ENCODE peak calls at places on chromosome 7, in four cellular contexts. S is WTC11, M is K562, V is HepG2. K is an unnamed sample.

GRCh38 chr7:109879429-109879828 is 1211.5 kb upstream of the LRRN3 start:
- DNase-seq in S (no peak), M (no peak), V (no peak), K (no peak)

GRCh38 chr7:85039196-85039923 is 147.5 kb downstream of the SEMA3D start:
- DNase-seq in S (no peak), M (no peak), V (no peak), K (no peak)

GRCh38 chr7:33719059-33719581 is 186.2 kb upstream of the BMPER start:
- DNase-seq in S (no peak), M (no peak), V (no peak), K (no peak)

GRCh38 chr7:142602756-142603155 is 146.5 kb upstream of the PRSS1 start:
- DNase-seq in S (no peak), M (no peak), V (no peak), K (no peak)

GRCh38 chr7:3451696-3452095 is 150.6 kb downstream of the SDK1 start:
- DNase-seq in S (no peak), M (no peak), V (no peak), K (no peak)

GRCh38 chr7:123637203-123637602 is 18.5 kb upstream of the LMOD2 start:
- DNase-seq in S (no peak), M (no peak), V (no peak), K (no peak)

GRCh38 chr7:83876593-83876992 is 227.7 kb upstream of the SEMA3E start:
- DNase-seq in S (no peak), M (no peak), V (no peak), K (no peak)

GRCh38 chr7:27967639-27968038 is 213.0 kb downstream of the JAZF1 start:
- DNase-seq in S (no peak), M (no peak), V (no peak), K (no peak)

GRCh38 chr7:159030490-159031134 is 114.1 kb downstream of the VIPR2 start:
- DNase-seq in S (peak), M (peak), V (peak), K (peak)

GRCh38 chr7:134669845-134670373 is 23.3 kb downstream of the BPGM start:
- DNase-seq in S (no peak), M (peak), V (no peak), K (no peak)

GRCh38 chr7:27647052-27647451 is 15.6 kb downstream of the HIBADH start:
- DNase-seq in S (no peak), M (no peak), V (no peak), K (no peak)

GRCh38 chr7:127907110-127907509 is 124.1 kb downstream of the LRRC4 start:
- DNase-seq in S (no peak), M (no peak), V (no peak), K (no peak)

GRCh38 chr7:133854739-133855138 is 272.4 kb upstream of the LRGUK start:
- DNase-seq in S (no peak), M (peak), V (peak), K (no peak)

GRCh38 chr7:16742547-16742946 is 11.0 kb upstream of the TSPAN13 start:
- DNase-seq in S (no peak), M (peak), V (no peak), K (no peak)

GRCh38 chr7:47873767-47874166 is 74.5 kb downstream of the PKD1L1 start:
- DNase-seq in S (no peak), M (no peak), V (no peak), K (no peak)

GRCh38 chr7:78130443-78131200 is 332.0 kb downstream of the PHTF2 start:
- DNase-seq in S (no peak), M (no peak), V (no peak), K (no peak)

GRCh38 chr7:16915405-16915804 is 33.6 kb upstream of the AGR3 start:
- DNase-seq in S (no peak), M (no peak), V (no peak), K (no peak)

GRCh38 chr7:41830271-41830670 is 127.4 kb upstream of the INHBA start:
- DNase-seq in S (no peak), M (no peak), V (no peak), K (no peak)

GRCh38 chr7:102424787-102425218 is 8.6 kb upstream of the ORAI2 start:
- DNase-seq in S (no peak), M (no peak), V (no peak), K (no peak)

GRCh38 chr7:103803631-103804030 is 185.8 kb downstream of the RELN start:
- DNase-seq in S (no peak), M (no peak), V (no peak), K (no peak)

GRCh38 chr7:128177768-128178550 is 63.1 kb upstream of the LEP start:
- DNase-seq in S (no peak), M (no peak), V (no peak), K (no peak)

GRCh38 chr7:18829518-18830252 is 287.8 kb downstream of the TWIST1 start:
- DNase-seq in S (no peak), M (no peak), V (no peak), K (no peak)

GRCh38 chr7:102421706-102422105 is 11.7 kb upstream of the ORAI2 start:
- DNase-seq in S (no peak), M (no peak), V (no peak), K (no peak)

GRCh38 chr7:36923831-36924555 is 199.7 kb upstream of the AOAH start:
- DNase-seq in S (no peak), M (no peak), V (no peak), K (no peak)

GRCh38 chr7:141071260-141071854 is 2.5 kb upstream of the TMEM178B start:
- DNase-seq in S (peak), M (peak), V (peak), K (peak)

GRCh38 chr7:1845536-1846311 is 175.6 kb downstream of the ELFN1 start:
- DNase-seq in S (no peak), M (no peak), V (no peak), K (no peak)

GRCh38 chr7:117066668-117067067 is 113.4 kb downstream of the ST7 start:
- DNase-seq in S (no peak), M (no peak), V (no peak), K (no peak)

GRCh38 chr7:1667566-1668485 is 2.3 kb upstream of the ELFN1 start:
- DNase-seq in S (peak), M (no peak), V (no peak), K (no peak)

GRCh38 chr7:114575098-114575497 is 160.5 kb downstream of the FOXP2 start:
- DNase-seq in S (no peak), M (no peak), V (no peak), K (no peak)

GRCh38 chr7:100430450-100431285 is 1.0 kb downstream of the MEPCE start:
- DNase-seq in S (peak), M (peak), V (no peak), K (no peak)

GRCh38 chr7:15424468-15424867 is 137.3 kb downstream of the AGMO start:
- DNase-seq in S (no peak), M (no peak), V (no peak), K (no peak)

GRCh38 chr7:85529197-85529596 is 342.3 kb upstream of the SEMA3D start:
- DNase-seq in S (no peak), M (no peak), V (no peak), K (no peak)

GRCh38 chr7:33900501-33900900 is 4.8 kb upstream of the BMPER start:
- DNase-seq in S (no peak), M (no peak), V (no peak), K (no peak)

DNA sequence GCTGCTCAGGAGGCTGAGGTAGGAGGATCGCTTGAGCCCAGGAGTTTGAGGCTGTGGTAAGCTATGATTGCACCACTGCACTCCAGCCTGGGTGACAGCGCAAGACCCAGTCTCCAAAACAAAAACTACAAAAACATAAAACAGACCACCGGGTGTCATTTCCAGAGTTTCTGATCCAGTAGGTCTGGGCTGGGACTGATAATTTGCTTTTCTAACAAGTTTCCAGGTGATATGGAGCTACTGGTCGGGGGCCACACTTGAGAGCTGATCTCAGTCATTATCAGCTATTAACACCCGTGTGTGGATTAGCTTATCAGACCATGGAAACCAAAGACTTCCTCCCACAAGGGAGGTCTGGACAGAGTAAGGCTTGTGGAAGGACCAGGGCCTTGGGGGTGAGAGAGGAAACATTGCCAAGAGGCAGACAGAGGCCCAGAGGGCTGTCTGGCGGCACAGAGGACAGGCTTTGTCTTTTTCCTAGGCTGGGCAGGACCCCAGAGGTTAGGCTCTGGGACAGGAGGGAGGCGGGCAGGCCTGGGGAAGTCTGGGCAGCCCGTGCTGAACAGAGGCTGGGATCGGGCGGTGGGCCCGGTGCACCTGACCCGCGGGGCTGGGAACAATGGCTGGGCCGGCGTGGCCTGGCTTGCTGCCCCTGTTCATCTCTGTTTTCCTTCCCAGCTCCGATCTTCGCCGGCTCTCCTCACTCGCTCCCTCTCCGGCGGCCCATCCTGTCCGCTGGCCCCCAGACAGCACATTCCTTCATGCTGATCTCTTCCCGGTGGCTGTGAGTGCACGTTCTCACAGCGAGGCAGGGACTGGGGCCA is 25.2 kb downstream of the TMEM270 start:
- DNase-seq in S (no peak), M (peak), V (no peak), K (no peak)
- TF ChIP-seq SP1 in S (no peak), M (peak), V (no peak), K (no peak)

GRCh38 chr7:11251436-11251835 is 277.8 kb downstream of the PHF14 start:
- DNase-seq in S (no peak), M (no peak), V (no peak), K (no peak)

GRCh38 chr7:11256501-11256900 is 282.8 kb downstream of the PHF14 start:
- DNase-seq in S (no peak), M (no peak), V (no peak), K (no peak)

GRCh38 chr7:11247545-11247944 is 273.9 kb downstream of the PHF14 start:
- DNase-seq in S (no peak), M (no peak), V (no peak), K (no peak)

GRCh38 chr7:11252705-11253272 is 279.1 kb downstream of the PHF14 start:
- DNase-seq in S (no peak), M (no peak), V (no peak), K (no peak)

GRCh38 chr7:11252011-11252607 is 278.4 kb downstream of the PHF14 start:
- DNase-seq in S (no peak), M (no peak), V (no peak), K (no peak)
- TF ChIP-seq ELF4 in S (no peak), M (no peak), V (no peak), K (no peak)

DNA sequence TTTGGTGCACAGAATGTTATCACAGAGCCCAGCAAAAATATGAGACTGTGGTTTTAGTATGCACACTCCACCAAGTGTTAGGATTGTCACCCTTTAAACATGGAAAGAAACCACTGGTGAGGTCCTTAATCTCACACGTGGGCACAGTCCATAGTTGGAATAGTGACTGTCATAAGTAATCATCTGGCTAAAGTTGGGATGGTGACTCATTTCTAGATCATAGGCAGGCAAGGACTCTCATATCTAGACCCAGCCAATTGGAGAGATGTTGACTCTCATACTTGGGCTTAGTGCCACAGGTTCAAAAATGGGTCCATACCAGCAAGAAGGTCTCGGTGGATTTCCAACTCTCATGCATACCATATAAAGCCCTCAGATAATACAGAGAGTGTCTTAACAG is 39.6 kb upstream of the ZNF680 start:
- DNase-seq in S (no peak), M (no peak), V (no peak), K (no peak)
- TF ChIP-seq SP1 in S (no peak), M (no peak), V (no peak), K (no peak)

DNA sequence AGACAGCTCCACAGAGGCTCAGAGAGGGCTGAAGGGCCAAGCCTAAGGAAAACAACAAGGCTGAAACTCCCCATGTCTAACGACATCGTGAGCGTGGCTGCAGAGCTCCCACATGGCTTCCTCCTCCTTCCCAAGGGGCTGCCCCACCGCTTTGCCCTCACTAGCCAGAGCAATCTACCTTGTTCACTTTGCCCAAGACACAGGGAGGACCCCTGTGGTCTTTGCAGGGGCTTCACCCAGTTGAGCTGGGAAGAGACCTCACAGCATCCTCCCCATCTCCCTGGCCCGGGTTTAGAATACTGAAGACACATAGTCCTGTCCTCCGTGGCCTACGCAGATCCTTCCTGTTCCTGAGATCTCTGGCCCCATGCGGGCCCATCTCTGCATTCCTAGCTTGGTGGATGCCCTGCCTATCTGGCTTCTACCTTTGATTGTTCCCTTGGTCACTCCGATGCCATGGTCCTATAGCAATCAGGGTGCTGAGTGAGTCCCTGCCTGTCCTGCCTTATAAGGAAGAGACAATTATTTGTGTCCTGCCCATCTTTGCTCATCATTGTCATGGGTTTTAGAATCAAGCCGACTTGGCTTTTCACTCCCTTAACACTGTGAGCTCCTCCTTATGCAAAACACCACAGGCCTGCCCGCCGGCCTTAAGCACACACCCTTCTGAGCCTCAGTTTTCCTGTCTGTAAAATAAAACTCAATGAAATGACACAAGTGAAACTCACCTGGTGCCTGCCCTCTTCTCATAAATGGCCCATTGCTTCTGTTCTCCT is 73.2 kb downstream of the PARP12 start:
- DNase-seq in S (no peak), M (no peak), V (no peak), K (no peak)
- TF ChIP-seq ELF4 in S (no peak), M (no peak), V (no peak), K (no peak)